ENCODE peak calls at places on chromosomes 4 and X, in eight cellular contexts. V, J, G, B, Y, F, Z and H are unnamed samples. For H3K27me3 and H3K4me1, the result is how much of the 10 kb centered on the place peaks cover.

GRCh38 chr4:95290702-95291101 is 258.1 kb downstream of the UNC5C start:
- DNase-seq in G (no peak), Z (no peak), B (no peak), Y (no peak), V (no peak), J (no peak), F (no peak), H (no peak)

GRCh38 chrX:51837926-51838325 is 55.5 kb upstream of the MAGED1 start:
- DNase-seq in V (no peak), F (no peak), J (peak), B (peak), Z (peak), G (peak), Y (peak), H (peak)

GRCh38 chr4:98851806-98852205 is 77.1 kb downstream of the EIF4E start:
- DNase-seq in J (no peak), Y (peak), F (no peak), Z (peak), V (no peak), G (peak), B (no peak), H (no peak)

GRCh38 chr4:141375855-141376254 is 155.2 kb downstream of the ZNF330 start:
- DNase-seq in Y (peak), V (no peak), G (peak), Z (peak), J (no peak), B (no peak), F (no peak), H (no peak)

GRCh38 chr4:126242679-126243390 is 928.1 kb downstream of the FAT4 start:
- DNase-seq in Z (no peak), Y (no peak), V (no peak), G (no peak), B (no peak), J (no peak), F (no peak), H (no peak)

GRCh38 chr4:5921981-5922380 is 29.1 kb upstream of the CRMP1 start:
- DNase-seq in G (no peak), B (no peak), Z (no peak), Y (no peak), V (no peak), J (no peak), F (no peak), H (no peak)

GRCh38 chr4:82704156-82704555 is 94.4 kb downstream of the SCD5 start:
- DNase-seq in Y (no peak), V (no peak), Z (no peak), J (no peak), B (no peak), G (peak), F (no peak), H (no peak)

GRCh38 chr4:48780867-48781219 is 764 bp upstream of the FRYL start:
- DNase-seq in B (no peak), G (no peak), Y (peak), V (no peak), J (peak), Z (peak), F (no peak), H (no peak)

GRCh38 chr4:110009526-110009925 is 96.8 kb downstream of the EGF start:
- DNase-seq in Y (peak), B (no peak), Z (no peak), V (no peak), G (no peak), J (no peak), F (no peak), H (no peak)

GRCh38 chr4:128465523-128465922 is 177.9 kb upstream of the PGRMC2 start:
- DNase-seq in B (no peak), J (no peak), V (no peak), F (no peak), Y (no peak), Z (no peak), G (no peak), H (no peak)

GRCh38 chrX:23901805-23902204 is 5.9 kb downstream of the APOO start:
- DNase-seq in G (peak), F (peak), Z (peak), B (no peak), J (no peak), V (peak), Y (peak), H (no peak)

GRCh38 chr4:41058426-41058825 is 155.9 kb downstream of the APBB2 start:
- DNase-seq in Y (no peak), J (no peak), F (no peak), Z (no peak), G (no peak), V (no peak), B (no peak), H (no peak)

GRCh38 chr4:11720292-11720691 is 291.6 kb upstream of the HS3ST1 start:
- DNase-seq in G (peak), J (no peak), V (no peak), Z (peak), B (no peak), F (no peak), Y (no peak), H (no peak)

GRCh38 chrX:104806346-104806745 is 240.3 kb downstream of the IL1RAPL2 start:
- DNase-seq in Z (no peak), V (no peak), J (no peak), Y (no peak), F (no peak), B (no peak), G (no peak), H (no peak)

GRCh38 chr4:119184128-119184527 is 28.4 kb upstream of the USP53 start:
- DNase-seq in Y (no peak), Z (no peak), B (no peak), G (no peak), F (no peak), J (no peak), V (no peak), H (no peak)

GRCh38 chrX:112043997-112044396 is 38.6 kb downstream of the TRPC5 start:
- DNase-seq in J (no peak), F (no peak), G (peak), B (no peak), V (peak), Z (no peak), Y (peak), H (no peak)

GRCh38 chr4:72314869-72315268 is 254.2 kb downstream of the ADAMTS3 start:
- DNase-seq in V (no peak), G (peak), B (no peak), Z (peak), Y (peak), J (no peak), F (no peak), H (no peak)

GRCh38 chr4:185872747-185873380 is 60.9 kb upstream of the SORBS2 start:
- DNase-seq in B (no peak), J (no peak), F (no peak), V (no peak), Z (no peak), G (no peak), Y (no peak), H (no peak)

GRCh38 chr4:81164126-81164525 is 50.9 kb downstream of the PRKG2 start:
- DNase-seq in V (no peak), Y (no peak), G (no peak), B (no peak), J (no peak), Z (no peak), F (peak), H (peak)

GRCh38 chrX:82412851-82413250 is 1095.2 kb upstream of the POU3F4 start:
- DNase-seq in G (no peak), Y (no peak), Z (peak), F (no peak), B (no peak), J (no peak), V (peak), H (no peak)

GRCh38 chr4:128384091-128384520 is 96.5 kb upstream of the PGRMC2 start:
- DNase-seq in Z (peak), Y (peak), G (peak), V (no peak), F (peak), J (no peak), B (no peak), H (no peak)

GRCh38 chrX:75156537-75156945 is 458 bp upstream of the ABCB7 start:
- DNase-seq in Z (peak), G (peak), J (no peak), B (no peak), F (no peak), V (no peak), Y (peak), H (no peak)

GRCh38 chr4:184003433-184003832 is 98.3 kb downstream of the STOX2 start:
- DNase-seq in Y (no peak), B (no peak), V (no peak), G (no peak), F (no peak), Z (no peak), J (no peak), H (no peak)

GRCh38 chr4:30605616-30606015 is 114.6 kb upstream of the PCDH7 start:
- DNase-seq in Y (peak), B (no peak), J (no peak), G (peak), V (no peak), F (peak), Z (no peak), H (no peak)

GRCh38 chr4:41696768-41697167 is 51.8 kb downstream of the PHOX2B start:
- DNase-seq in Y (no peak), Z (no peak), G (no peak), F (no peak), V (no peak), B (no peak), J (no peak), H (no peak)

DNA sequence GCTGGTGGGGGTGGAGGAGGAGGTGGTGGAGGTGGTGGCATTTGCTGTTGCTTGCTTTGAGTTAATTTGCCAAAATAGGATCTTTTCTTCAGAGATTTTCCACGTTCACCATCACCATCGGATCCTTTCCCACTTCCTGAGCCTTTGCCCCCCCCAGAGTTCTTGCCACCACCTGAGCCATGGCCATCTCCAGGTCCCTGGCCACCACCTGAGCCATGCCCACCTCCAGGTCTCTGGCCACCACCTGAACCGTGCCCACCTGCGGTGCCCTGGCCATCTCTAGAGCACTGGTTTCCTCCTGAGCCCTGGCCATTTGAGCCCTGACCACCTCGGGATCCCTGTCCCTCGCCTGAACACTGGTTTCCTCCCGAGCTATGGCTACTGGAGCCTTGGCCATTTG is 1.9 kb downstream of the IRS4 start:
- DNase-seq in Y (no peak), J (no peak), B (no peak), Z (no peak), V (no peak), G (no peak), F (no peak), H (no peak)
- H3K27me3 ChIP-seq in Y (under half), J (under half), B (under half), Z (under half), V (under half), G (half or more), F (under half), H (under half)

DNA sequence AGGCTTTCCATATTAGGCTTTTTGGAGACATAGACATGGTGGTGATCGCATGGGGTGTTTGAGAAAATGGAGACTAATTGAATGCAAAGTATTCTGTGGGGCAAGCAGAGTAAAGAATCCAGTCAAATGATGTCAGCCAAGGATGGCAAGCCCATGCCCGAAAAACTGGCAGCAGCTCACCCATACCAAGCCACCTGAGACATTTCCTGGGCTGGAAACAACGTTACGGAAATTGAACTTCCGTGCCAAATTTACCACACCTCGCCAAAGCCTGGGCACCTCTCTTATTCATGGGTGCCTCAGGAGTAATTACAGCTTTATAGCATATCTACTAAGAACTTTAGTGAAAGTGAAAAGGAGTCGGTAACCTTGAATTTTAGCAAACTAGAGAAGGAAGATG is 166.4 kb downstream of the CBR4 start:
- DNase-seq in J (no peak), G (no peak), B (no peak), Y (no peak), V (no peak), F (no peak), Z (no peak), H (no peak)
- H3K4me1 ChIP-seq in J (under half), G (under half), B (half or more), Y (under half), V (under half), F (under half), Z (under half), H (under half)

GRCh38 chr4:54093609-54094240 is 6.2 kb upstream of the GSX2 start:
- DNase-seq in Y (no peak), G (no peak), Z (no peak), F (no peak), V (no peak), J (no peak), B (no peak), H (no peak)
- H3K27me3 ChIP-seq in Y (under half), G (half or more), Z (under half), F (under half), V (half or more), J (under half), B (under half), H (under half)

GRCh38 chr4:108356209-108356535 is 187.4 kb upstream of the LEF1 start:
- DNase-seq in Y (no peak), G (no peak), F (no peak), Z (no peak), V (no peak), J (no peak), B (no peak), H (no peak)
- H3K4me1 ChIP-seq in Y (under half), G (under half), F (under half), Z (under half), V (under half), J (under half), B (under half), H (under half)

GRCh38 chr4:8100696-8101095 is 57.9 kb downstream of the ABLIM2 start:
- DNase-seq in Z (no peak), Y (no peak), G (no peak), V (no peak), F (no peak), J (no peak), B (no peak), H (no peak)
- H3K27me3 ChIP-seq in Z (under half), Y (under half), G (half or more), V (under half), F (under half), J (under half), B (under half), H (under half)

DNA sequence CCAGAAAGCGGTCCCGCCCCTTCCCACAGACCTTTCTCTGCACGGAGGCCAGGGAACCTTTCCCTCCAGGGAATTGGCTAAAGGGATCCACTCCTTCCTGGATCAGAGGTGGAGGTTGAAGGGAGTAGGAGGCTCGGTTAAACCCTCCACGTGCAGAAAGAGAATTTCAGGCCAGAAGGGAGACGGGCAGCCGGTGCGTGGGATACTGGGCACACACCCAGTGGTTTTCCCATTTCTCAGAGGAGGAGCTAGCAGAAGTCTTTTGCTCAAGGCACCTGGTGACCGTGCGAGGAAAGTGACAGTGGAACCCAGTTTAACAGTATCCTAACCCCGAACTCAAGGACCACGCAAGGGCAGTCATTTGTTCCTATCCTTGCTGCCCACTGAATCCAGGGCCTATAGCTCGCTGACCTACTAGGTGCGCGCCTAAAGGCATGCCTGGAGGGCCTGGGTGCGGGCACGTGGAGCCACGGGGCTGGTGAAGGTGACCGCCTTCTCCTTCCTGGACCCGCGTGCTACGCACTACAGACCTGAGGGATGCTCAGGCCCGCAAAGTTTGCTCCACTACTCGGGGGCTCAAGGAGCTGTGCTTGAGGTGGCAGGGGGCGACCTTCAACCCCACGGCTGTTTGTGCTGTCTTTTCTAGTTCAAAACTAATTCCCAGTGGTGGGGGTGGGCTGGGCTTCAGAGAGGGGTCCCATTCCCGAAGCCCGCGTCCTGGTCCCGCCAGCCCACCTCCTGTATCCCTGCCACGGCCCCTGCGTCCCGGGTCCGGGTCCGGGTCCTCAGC is 584 bp upstream of the AFF2 start:
- DNase-seq in G (no peak), V (no peak), Y (no peak), B (peak), J (no peak), Z (no peak), F (no peak), H (no peak)
- H3K4me1 ChIP-seq in G (under half), V (under half), Y (under half), B (under half), J (under half), Z (under half), F (under half), H (under half)

DNA sequence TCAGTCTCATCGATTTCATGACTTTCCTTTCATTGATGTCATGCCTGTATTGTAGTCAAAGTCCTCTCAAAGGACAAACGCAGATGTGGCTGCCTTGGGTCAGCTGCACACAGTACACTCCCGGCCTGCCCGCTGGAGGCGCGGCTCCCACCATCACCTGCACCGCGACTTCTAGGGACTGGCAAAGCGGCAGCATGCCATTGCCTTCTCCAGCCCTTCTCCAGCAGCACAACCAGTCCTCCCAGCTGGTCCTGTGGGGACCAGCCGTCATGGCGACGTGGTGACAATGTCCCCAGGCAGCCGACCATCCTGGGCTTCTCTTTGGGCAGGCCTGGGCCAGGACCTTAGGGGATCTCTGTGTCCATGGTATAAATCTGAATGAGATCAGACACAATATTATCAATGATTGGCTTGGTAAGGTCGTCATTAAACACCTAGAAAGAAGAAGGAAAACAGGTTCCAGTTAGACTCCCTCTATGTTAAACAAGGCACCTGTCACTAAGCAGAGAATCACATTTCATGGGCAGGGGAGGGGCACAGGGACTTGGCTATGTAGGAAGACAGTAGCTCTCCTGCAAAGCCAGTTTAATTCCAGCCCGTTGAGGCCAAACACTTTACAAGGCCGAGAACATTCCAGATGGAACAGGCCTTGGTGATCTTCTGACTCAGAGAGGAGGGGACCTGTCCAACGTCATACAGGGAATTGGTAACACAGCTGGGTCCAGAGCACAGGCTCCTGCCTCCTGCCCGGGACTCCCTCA is 10.7 kb downstream of the CCNQ start:
- DNase-seq in G (no peak), B (no peak), Z (no peak), V (no peak), Y (no peak), J (no peak), F (no peak), H (no peak)
- H3K27me3 ChIP-seq in G (under half), B (under half), Z (under half), V (under half), Y (under half), J (under half), F (under half), H (under half)

DNA sequence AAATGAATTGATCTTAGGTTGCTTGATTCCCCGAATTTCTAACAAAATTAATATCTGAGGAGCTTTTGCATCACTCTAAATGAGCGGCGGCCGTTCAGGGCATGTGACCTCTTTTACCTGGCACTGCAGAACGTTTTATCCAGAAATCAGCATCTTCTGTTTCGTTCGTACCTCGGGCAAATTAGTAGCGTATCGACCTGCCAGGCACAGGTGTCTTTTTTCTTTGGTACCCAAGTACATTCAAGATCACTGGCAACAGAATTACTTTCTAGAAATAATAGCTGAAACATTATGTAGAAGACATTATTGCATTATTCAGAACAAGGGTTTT is 926 bp downstream of the KLHL2 start:
- DNase-seq in B (no peak), F (no peak), J (no peak), Y (no peak), G (no peak), Z (no peak), V (no peak), H (no peak)
- H3K4me1 ChIP-seq in B (under half), F (under half), J (under half), Y (under half), G (under half), Z (under half), V (under half), H (under half)

DNA sequence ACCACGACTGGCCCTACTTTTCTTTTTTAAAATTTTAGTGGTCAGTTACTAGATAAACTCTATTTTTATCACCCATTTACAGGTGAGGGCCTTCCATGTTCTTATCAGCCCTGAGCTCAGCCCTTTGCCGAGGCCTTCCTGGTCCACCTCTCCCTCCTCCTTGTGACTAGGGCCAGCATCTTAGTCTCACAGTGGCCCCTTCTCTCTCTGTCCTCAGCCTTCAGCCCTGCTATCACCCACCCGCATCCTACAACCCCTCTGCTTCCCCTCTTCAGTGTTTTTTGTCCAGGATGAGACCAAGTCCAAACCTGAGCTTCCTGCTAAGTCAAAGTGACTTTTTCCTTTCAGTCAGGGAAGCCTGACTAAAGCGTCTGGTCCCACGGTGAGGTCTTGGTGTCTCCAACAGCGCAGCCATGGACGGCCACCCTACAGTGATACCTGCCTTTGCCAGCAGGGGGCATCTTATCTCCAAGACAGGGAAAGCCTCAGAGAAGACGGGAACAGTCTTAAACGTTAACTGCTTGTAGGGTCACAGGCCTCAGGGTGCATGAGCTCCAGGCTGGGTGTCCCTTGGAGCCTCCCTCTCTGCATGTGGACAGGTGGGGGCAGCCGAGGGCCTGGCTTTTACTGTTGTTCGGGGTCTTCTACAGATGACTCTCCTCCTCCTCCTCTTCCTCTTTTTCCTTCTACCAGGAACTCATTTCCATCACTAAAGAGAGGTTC is 11.7 kb upstream of the GAGE10 start:
- DNase-seq in Y (peak), F (peak), B (no peak), J (peak), V (peak), G (peak), Z (peak), H (peak)
- H3K27me3 ChIP-seq in Y (under half), F (under half), B (under half), J (under half), V (under half), G (under half), Z (under half), H (under half)

GRCh38 chrX:44903107-44903506 is 30.1 kb downstream of the KDM6A start:
- DNase-seq in G (peak), Y (no peak), V (no peak), B (no peak), Z (peak), J (no peak), F (no peak), H (no peak)
- H3K4me1 ChIP-seq in G (under half), Y (under half), V (under half), B (under half), Z (under half), J (under half), F (under half), H (under half)